ENCODE peak calls at places on chromosomes 11 and 22, in six cellular contexts. V is IMR-90, I is HCT116, N is H1, O is K562, W is GM12878. P is an unnamed sample.
A peak's percentile ranks its signal among the peaks of the same experiment; 100 is the strongest.

GRCh38 chr22:32588063-32588462 is 113.5 kb downstream of the FBXO7 start:
- DNase-seq in W (no peak), I (no peak), N (no peak), O (no peak), V (no peak), P (no peak)

GRCh38 chr11:71326328-71326940 is 74.1 kb upstream of the SHANK2 start:
- DNase-seq in O (no peak), V (no peak), N (no peak), W (no peak), I (no peak), P (no peak)

GRCh38 chr11:12841946-12842630 is 167.0 kb upstream of the RASSF10 start:
- DNase-seq in N (no peak), O (peak; percentile 32), I (no peak), W (no peak), V (peak; percentile 84), P (peak; percentile 85)

GRCh38 chr11:95699631-95700470 is 89.7 kb downstream of the FAM76B start:
- DNase-seq in W (no peak), V (peak; percentile 49), I (no peak), O (no peak), N (no peak), P (no peak)

GRCh38 chr11:133228406-133229330 is 303.6 kb downstream of the OPCML start:
- DNase-seq in N (peak; percentile 71), W (no peak), I (no peak), V (no peak), O (no peak), P (no peak)

GRCh38 chr11:99370557-99371200 is 349.9 kb downstream of the CNTN5 start:
- DNase-seq in I (no peak), W (no peak), V (peak; percentile 72), N (no peak), O (no peak), P (no peak)

GRCh38 chr11:77467233-77467632 is 6.7 kb downstream of the PAK1 start:
- DNase-seq in N (no peak), V (peak; percentile 12), O (no peak), W (no peak), I (no peak), P (no peak)

GRCh38 chr22:46667245-46667623 is 47.0 kb downstream of the GRAMD4 start:
- DNase-seq in W (no peak), V (no peak), I (no peak), O (no peak), N (no peak), P (no peak)

GRCh38 chr11:69957849-69958248 is 120.3 kb upstream of the ANO1 start:
- DNase-seq in W (no peak), I (no peak), N (no peak), O (peak; percentile 45), V (no peak), P (no peak)

GRCh38 chr11:79045811-79046304 is 395.0 kb downstream of the TENM4 start:
- DNase-seq in W (no peak), I (no peak), O (no peak), N (no peak), V (peak; percentile 58), P (no peak)

GRCh38 chr11:70443043-70444030 is 45.0 kb downstream of the CTTN start:
- DNase-seq in O (no peak), I (no peak), W (no peak), N (no peak), V (no peak), P (no peak)

GRCh38 chr11:109130910-109131309 is 291.1 kb upstream of the C11orf87 start:
- DNase-seq in O (no peak), N (no peak), V (no peak), W (no peak), I (no peak), P (no peak)

GRCh38 chr11:122668562-122669090 is 13.1 kb downstream of the UBASH3B start:
- DNase-seq in W (no peak), N (no peak), O (no peak), I (peak; percentile 34), V (peak; percentile 98), P (peak; percentile 20)

GRCh38 chr11:21948876-21949275 is 244.0 kb upstream of the ANO5 start:
- DNase-seq in W (no peak), N (no peak), O (no peak), V (no peak), I (no peak), P (no peak)

GRCh38 chr22:36765131-36765942 is 10.6 kb downstream of the IFT27 start:
- DNase-seq in N (no peak), W (no peak), O (no peak), I (no peak), V (no peak), P (no peak)

GRCh38 chr11:59918494-59918893 is 19.7 kb upstream of the OOSP1 start:
- DNase-seq in W (no peak), V (no peak), N (no peak), O (no peak), I (no peak), P (no peak)

GRCh38 chr22:43420991-43421665 is 9.3 kb downstream of the MPPED1 start:
- DNase-seq in I (no peak), V (no peak), O (no peak), W (no peak), N (no peak), P (no peak)

GRCh38 chr11:60912223-60912850 is 1.6 kb upstream of the TMEM109 start:
- DNase-seq in W (no peak), V (no peak), O (no peak), I (no peak), N (no peak), P (no peak)

GRCh38 chr11:78217650-78218541 is 29.2 kb downstream of the USP35 start:
- DNase-seq in V (no peak), N (no peak), O (no peak), W (no peak), I (no peak), P (no peak)

DNA sequence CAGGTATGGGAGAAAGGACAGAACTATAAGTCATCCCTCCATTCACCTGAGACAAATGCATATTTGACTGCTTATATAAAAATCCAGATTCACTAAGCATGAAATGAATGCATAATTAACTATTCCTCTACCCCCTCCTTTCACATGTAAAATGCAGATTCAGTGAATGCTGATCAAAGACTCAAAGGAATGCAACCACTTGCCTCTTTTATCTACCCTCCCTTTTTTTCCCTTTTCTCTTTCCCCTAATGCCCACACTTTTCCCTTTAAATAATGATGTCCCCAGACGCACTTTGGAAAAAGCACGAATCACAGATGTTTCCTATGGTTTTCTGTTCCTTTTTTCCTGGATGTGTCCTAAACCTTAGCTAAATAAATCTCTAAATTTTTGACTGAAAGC is 4.5 kb upstream of the PLAAT4 start:
- DNase-seq in W (no peak), V (no peak), N (no peak), I (no peak), O (no peak), P (no peak)
- H3K4me2 ChIP-seq in W (no peak overlapping the region), V (no peak overlapping the region), N (peak overlapping the region; percentile 54), I (no peak overlapping the region), O (peak overlapping the region; percentile 57), P (no peak overlapping the region)

DNA sequence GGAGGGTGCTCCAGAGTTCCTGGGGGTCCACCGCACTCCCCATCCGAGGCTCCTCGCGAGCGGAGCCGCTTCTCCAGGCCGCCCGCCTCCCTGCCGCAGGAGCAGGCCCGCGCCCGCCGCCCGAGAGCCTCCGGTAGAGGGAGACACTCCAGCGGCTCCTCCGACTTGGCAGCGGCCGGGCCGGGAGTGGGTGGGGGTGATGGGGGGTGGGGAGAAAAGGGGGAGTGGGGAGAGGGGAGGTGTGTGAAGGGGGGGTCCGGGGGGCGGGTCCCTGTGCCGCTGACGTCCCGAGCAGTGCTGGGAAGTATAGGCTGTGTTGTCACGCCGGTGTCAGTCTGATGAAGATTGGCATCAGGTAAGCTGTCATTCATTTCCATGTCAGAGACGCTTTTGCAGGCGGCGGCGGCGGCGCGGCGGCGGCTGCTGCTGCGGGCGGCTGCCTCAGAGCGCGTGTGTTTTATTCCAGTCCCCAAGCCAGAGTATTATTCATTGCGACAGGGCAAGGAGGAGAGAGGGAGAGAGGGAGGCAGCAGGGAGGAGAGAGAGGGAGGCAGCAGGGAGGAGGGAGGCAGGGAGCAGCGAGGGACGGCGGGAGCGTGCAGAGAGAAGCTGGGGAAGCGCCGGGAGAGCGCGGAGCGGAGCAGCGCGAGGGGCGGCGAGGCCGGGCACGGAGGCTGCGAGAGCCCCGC is at the start of gene PKNOX2:
- DNase-seq in V (peak; percentile 67), W (no peak), O (peak; percentile 68), N (no peak), I (peak; percentile 3), P (peak; percentile 65)
- TF ChIP-seq POLR2A in V (no peak), W (no peak), O (no peak), N (no peak), I (no peak), P (no peak)

DNA sequence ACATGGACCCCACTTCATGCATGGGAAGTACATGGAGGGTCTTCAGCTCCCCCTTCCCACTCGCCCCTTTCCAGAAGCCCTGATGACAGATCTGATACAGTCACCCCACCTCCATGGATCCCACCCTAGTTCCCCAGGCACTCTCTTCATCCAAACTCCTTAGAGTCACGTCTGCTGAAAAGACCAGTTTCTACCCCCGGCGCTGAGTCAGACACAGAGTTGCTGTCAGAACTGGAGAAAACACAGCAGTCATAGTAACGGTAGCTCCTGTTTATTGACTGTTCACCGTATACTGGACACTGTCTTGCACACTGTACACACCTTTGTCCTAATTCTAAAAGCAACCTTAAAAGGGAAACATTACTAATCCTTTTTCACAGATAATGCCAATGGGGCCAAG is 29.1 kb downstream of the DRD2 start:
- DNase-seq in O (no peak), W (no peak), V (no peak), I (no peak), N (no peak), P (no peak)
- H3K9ac ChIP-seq in O (no peak overlapping the region), W (no peak overlapping the region), V (no peak overlapping the region), I (no peak overlapping the region), N (no peak overlapping the region), P (no peak overlapping the region)

GRCh38 chr22:20165421-20165820 is 14.6 kb upstream of the CCDC188 start:
- DNase-seq in N (no peak), O (no peak), W (no peak), I (no peak), V (no peak), P (no peak)

GRCh38 chr22:20166703-20167102 is 15.8 kb upstream of the CCDC188 start:
- DNase-seq in I (no peak), W (no peak), V (no peak), N (no peak), O (no peak), P (no peak)

GRCh38 chr22:20169253-20169822 is 18.5 kb upstream of the CCDC188 start:
- DNase-seq in N (no peak), I (no peak), W (no peak), O (no peak), V (no peak), P (no peak)

GRCh38 chr22:20165913-20166312 is 15.1 kb upstream of the CCDC188 start:
- DNase-seq in W (no peak), I (no peak), O (no peak), N (no peak), V (no peak), P (no peak)

GRCh38 chr22:20167643-20168322 is 16.9 kb upstream of the CCDC188 start:
- DNase-seq in O (no peak), W (no peak), N (no peak), I (no peak), V (no peak), P (no peak)
- H3K4me2 ChIP-seq in O (no peak overlapping the region), W (no peak overlapping the region), N (no peak overlapping the region), I (no peak overlapping the region), V (no peak overlapping the region), P (no peak overlapping the region)

P was measured in endothelial cell of umbilical vein.